ENCODE peak calls at places on chromosomes 1 and 21, in four cellular contexts. C, Z, J and Q are unnamed samples.

GRCh38 chr1:109516872-109517271 is 7.3 kb upstream of the AMIGO1 start:
- DNase-seq in C (no peak), Z (no peak), J (no peak), Q (no peak)

GRCh38 chr21:34795152-34796141 is 126.7 kb downstream of the CLIC6 start:
- DNase-seq in C (no peak), Z (peak; percentile 77), J (peak; percentile 53), Q (peak; percentile 63)

GRCh38 chr1:84379128-84379527 is 19.2 kb upstream of the DNASE2B start:
- DNase-seq in C (no peak), Z (peak; percentile 93), J (no peak), Q (no peak)

GRCh38 chr1:114581335-114582287 is at the start of gene BCAS2:
- DNase-seq in C (peak; percentile 97), Z (peak; percentile 99), J (peak; percentile 94), Q (peak; percentile 84)

GRCh38 chr1:243483084-243483845 is 227.4 kb downstream of the SDCCAG8 start:
- DNase-seq in C (no peak), Z (no peak), J (no peak), Q (no peak)

GRCh38 chr1:184748767-184749166 is 5.9 kb downstream of the EDEM3 start:
- DNase-seq in C (no peak), Z (peak; percentile 33), J (no peak), Q (no peak)

GRCh38 chr1:52203935-52204625 is 62.2 kb downstream of the ZFYVE9 start:
- DNase-seq in C (no peak), Z (no peak), J (no peak), Q (no peak)

GRCh38 chr1:2982615-2983318 is 38.5 kb upstream of the ACTRT2 start:
- DNase-seq in C (no peak), Z (no peak), J (no peak), Q (no peak)

GRCh38 chr1:44806704-44807363 is at the start of gene DYNLT4:
- DNase-seq in C (no peak), Z (no peak), J (no peak), Q (no peak)

GRCh38 chr1:44805311-44806024 is 1.7 kb downstream of the DYNLT4 start:
- DNase-seq in C (no peak), Z (no peak), J (no peak), Q (no peak)

GRCh38 chr1:44808063-44808937 is at the start of gene BTBD19:
- DNase-seq in C (peak; percentile 64), Z (peak; percentile 95), J (no peak), Q (no peak)

GRCh38 chr1:44807364-44808062 is 362 bp upstream of the DYNLT4 start:
- DNase-seq in C (peak; percentile 98), Z (peak; percentile 99), J (peak; percentile 96), Q (peak; percentile 91)

GRCh38 chr1:44806025-44806703 is 987 bp downstream of the DYNLT4 start:
- DNase-seq in C (no peak), Z (no peak), J (no peak), Q (no peak)
- H3K27ac ChIP-seq in C (peak overlapping the region; percentile 100), Z (peak overlapping the region; percentile 100), J (peak overlapping the region; percentile 99), Q (peak overlapping the region; percentile 97)

GRCh38 chr1:8002329-8003320 is 23.5 kb downstream of the ERRFI1 start:
- DNase-seq in C (no peak), Z (no peak), J (no peak), Q (no peak)

GRCh38 chr1:8006037-8006963 is 19.8 kb downstream of the ERRFI1 start:
- DNase-seq in C (no peak), Z (peak; percentile 30), J (peak; percentile 41), Q (peak; percentile 85)

GRCh38 chr1:8004113-8004802 is 21.9 kb downstream of the ERRFI1 start:
- DNase-seq in C (no peak), Z (peak; percentile 12), J (no peak), Q (no peak)

GRCh38 chr1:8004803-8005573 is 21.1 kb downstream of the ERRFI1 start:
- DNase-seq in C (peak; percentile 78), Z (peak; percentile 99), J (peak; percentile 89), Q (peak; percentile 98)

GRCh38 chr1:8003431-8004112 is 22.5 kb downstream of the ERRFI1 start:
- DNase-seq in C (no peak), Z (peak; percentile 24), J (no peak), Q (no peak)
- H3K27ac ChIP-seq in C (peak overlapping the region; percentile 88), Z (peak overlapping the region; percentile 96), J (peak overlapping the region; percentile 100), Q (peak overlapping the region; percentile 96)

DNA sequence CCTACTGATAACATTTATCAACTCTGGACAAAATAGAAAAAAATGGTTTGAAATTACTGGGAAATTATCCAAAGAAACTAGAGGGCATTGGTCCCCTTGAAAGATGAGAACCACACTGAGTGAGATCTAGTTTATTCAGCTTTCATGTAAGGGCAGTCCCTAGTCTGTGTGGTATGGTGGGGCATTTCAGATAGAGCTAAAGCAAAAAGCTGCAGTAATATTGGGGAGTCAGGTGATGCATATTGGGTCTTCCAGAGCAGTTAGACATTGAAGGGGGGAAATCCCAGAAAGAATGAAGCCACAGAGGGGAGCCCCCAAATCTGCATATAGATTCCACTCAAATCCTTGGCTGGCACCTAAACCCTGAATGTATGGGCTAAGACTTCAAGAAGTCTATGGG is 347.7 kb upstream of the POU3F1 start:
- DNase-seq in C (no peak), Z (no peak), J (no peak), Q (no peak)
- H3K27ac ChIP-seq in C (no peak overlapping the region), Z (no peak overlapping the region), J (no peak overlapping the region), Q (no peak overlapping the region)

GRCh38 chr1:34859442-34860200 is at the start of gene SMIM12:
- DNase-seq in C (peak; percentile 95), Z (peak; percentile 95), J (peak; percentile 97), Q (peak; percentile 36)
- H3K27ac ChIP-seq in C (peak within 1 kb of the TSS; percentile 88), Z (peak within 1 kb of the TSS; percentile 96), J (peak within 1 kb of the TSS; percentile 78), Q (peak within 1 kb of the TSS; percentile 57)

GRCh38 chr1:88612299-88612698 is 71.8 kb upstream of the PKN2 start:
- DNase-seq in C (no peak), Z (no peak), J (no peak), Q (no peak)
- H3K27ac ChIP-seq in C (no peak overlapping the region), Z (no peak overlapping the region), J (no peak overlapping the region), Q (no peak overlapping the region)

GRCh38 chr1:110645172-110645571 is 29.6 kb downstream of the KCNA3 start:
- DNase-seq in C (no peak), Z (no peak), J (no peak), Q (no peak)

GRCh38 chr1:110648405-110648804 is 26.3 kb downstream of the KCNA3 start:
- DNase-seq in C (no peak), Z (no peak), J (no peak), Q (no peak)

GRCh38 chr1:110645962-110646735 is 28.6 kb downstream of the KCNA3 start:
- DNase-seq in C (no peak), Z (peak; percentile 80), J (peak; percentile 42), Q (peak; percentile 14)

GRCh38 chr1:110650623-110651022 is 24.1 kb downstream of the KCNA3 start:
- DNase-seq in C (no peak), Z (no peak), J (no peak), Q (no peak)

GRCh38 chr1:110647254-110647891 is 27.4 kb downstream of the KCNA3 start:
- DNase-seq in C (no peak), Z (peak; percentile 96), J (no peak), Q (no peak)
- H3K27ac ChIP-seq in C (peak overlapping the region; percentile 32), Z (peak overlapping the region; percentile 65), J (no peak overlapping the region), Q (no peak overlapping the region)

GRCh38 chr1:33433509-33434362 is 2.8 kb upstream of the PHC2 start:
- DNase-seq in C (peak; percentile 55), Z (peak; percentile 100), J (peak; percentile 96), Q (peak; percentile 97)
- H3K27ac ChIP-seq in C (no peak overlapping the region), Z (peak overlapping the region; percentile 70), J (peak overlapping the region; percentile 50), Q (peak overlapping the region; percentile 80)

GRCh38 chr1:20284046-20284445 is 6.6 kb upstream of the VWA5B1 start:
- DNase-seq in C (no peak), Z (no peak), J (no peak), Q (no peak)

GRCh38 chr1:20282544-20282943 is 8.1 kb upstream of the VWA5B1 start:
- DNase-seq in C (no peak), Z (no peak), J (no peak), Q (no peak)

GRCh38 chr1:20280399-20280798 is 10.3 kb upstream of the VWA5B1 start:
- DNase-seq in C (no peak), Z (no peak), J (no peak), Q (no peak)

GRCh38 chr1:20280906-20281305 is 9.8 kb upstream of the VWA5B1 start:
- DNase-seq in C (no peak), Z (no peak), J (no peak), Q (no peak)

GRCh38 chr1:20281801-20282200 is 8.9 kb upstream of the VWA5B1 start:
- DNase-seq in C (no peak), Z (peak; percentile 31), J (no peak), Q (peak; percentile 16)
- H3K27ac ChIP-seq in C (no peak overlapping the region), Z (no peak overlapping the region), J (no peak overlapping the region), Q (no peak overlapping the region)

DNA sequence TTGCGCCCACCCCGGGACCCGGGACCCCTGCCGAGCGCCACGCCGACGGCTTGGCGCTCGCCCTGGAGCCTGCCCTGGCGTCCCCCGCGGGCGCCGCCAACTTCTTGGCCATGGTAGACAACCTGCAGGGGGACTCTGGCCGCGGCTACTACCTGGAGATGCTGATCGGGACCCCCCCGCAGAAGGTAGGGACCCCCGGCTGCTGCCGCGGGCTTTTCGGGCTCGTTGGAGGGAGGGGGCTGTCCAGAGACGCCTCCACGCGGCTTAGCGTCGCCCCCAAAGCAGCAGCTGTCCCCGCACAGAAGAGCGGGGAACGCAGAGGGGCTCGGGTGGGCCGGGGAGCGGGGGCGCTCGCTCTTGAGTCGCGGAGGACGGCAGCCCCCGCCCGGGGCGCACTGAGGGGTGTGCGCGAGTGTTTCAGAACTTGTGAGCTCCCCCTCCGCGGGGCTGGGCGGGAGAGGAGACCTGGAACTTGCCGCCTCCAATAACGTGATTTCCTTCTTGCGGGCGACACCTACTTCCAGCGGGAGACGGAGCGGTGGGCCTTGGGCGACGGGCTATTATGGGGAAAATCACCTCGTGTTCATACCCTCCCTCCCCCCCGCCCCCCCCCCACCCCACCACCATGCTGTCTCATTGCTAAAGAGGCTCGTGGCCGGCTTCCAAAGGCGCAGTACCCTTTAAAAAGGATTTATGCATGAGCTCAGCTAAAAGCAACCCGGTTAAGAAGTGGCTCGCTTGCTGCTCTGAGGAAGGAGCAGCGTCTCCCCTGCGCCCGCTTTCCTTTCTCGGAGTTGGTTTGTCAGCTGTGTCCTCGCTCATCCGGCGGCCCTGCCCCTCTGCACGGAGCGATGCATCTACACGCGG is 664 bp downstream of the BACE2 start:
- DNase-seq in C (peak; percentile 46), Z (peak; percentile 71), J (peak; percentile 42), Q (no peak)
- H3K27ac ChIP-seq in C (peak overlapping the region; percentile 51), Z (peak overlapping the region; percentile 46), J (peak overlapping the region; percentile 78), Q (peak overlapping the region; percentile 85)

DNA sequence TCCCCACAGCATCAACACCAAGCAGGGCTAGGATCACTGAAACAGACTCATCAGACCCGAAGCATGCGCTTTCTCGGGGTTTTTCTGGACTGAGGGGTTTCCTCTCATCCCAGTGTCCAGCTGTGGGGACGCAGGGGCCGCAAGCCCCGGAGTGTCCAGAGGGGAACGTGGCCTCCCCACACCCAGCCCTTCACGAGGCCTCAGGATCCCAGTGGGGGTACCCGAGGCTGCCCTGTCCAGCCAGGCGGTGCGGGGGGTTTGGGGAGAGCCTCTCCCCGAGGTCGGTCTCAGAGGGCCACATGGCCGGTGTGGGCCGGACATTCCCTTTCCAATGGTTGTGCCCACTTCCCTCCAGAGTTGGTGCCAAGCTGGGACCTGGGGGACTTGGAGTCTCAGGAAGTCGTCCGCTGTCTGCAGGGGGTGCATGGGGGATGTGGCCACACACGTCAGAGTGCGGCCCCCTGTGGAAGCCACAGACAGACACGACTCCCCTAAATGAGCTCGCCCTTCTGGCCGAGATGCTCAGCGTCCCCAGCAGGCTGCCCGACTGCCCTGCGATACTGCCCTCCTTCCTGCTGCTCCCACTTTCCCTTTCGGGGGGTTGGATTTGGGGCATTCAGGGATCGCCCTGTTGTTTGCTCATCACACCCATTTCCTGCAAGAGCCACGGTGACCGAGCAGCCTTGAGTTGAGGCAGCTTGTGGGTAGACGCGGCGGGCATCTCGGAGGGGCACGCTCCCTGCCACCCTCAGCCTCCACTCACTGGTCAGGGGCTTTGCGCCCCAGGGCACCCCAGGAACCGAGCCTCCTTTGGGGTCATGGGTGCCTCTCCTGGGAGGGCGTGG is 4.1 kb downstream of the COL6A1 start:
- DNase-seq in C (no peak), Z (no peak), J (no peak), Q (no peak)
- H3K27ac ChIP-seq in C (no peak overlapping the region), Z (peak overlapping the region; percentile 40), J (no peak overlapping the region), Q (no peak overlapping the region)